ENCODE peak calls at places on chromosomes 1 and 21, in eight cellular contexts. One of them, this sample, is unnamed.
A peak's percentile ranks its signal among the peaks of the same experiment; 100 is the strongest.

GRCh38 chr21:15064576-15065380 is at the start of gene NRIP1:
- DNase-seq in astrocyte of the spinal cord: peak; percentile 96
- DNase-seq in HT-29: peak; percentile 78
- DNase-seq in NCI-H1417: peak; percentile 85
- DNase-seq in endothelial cell: peak; percentile 87
- DNase-seq in Right ventricle myocardium superior: peak; percentile 95
- DNase-seq in stimulated activated CD4-positive, alpha-beta T cell treated with anti-CD3 and anti-CD28 coated beads, Interleukin-4, amount 100 ng/mL, for 4 hours: peak; percentile 79
- DNase-seq in body of pancreas: peak; percentile 93
- DNase-seq in this sample: peak; percentile 61

GRCh38 chr1:167634435-167634834 is 4.4 kb downstream of the RCSD1 start:
- DNase-seq in astrocyte of the spinal cord: no peak
- DNase-seq in HT-29: no peak
- DNase-seq in NCI-H1417: peak; percentile 75
- DNase-seq in endothelial cell: no peak
- DNase-seq in Right ventricle myocardium superior: no peak
- DNase-seq in stimulated activated CD4-positive, alpha-beta T cell treated with anti-CD3 and anti-CD28 coated beads, Interleukin-4, amount 100 ng/mL, for 4 hours: no peak
- DNase-seq in body of pancreas: no peak
- DNase-seq in this sample: no peak

GRCh38 chr1:154404984-154405761 is at the start of gene IL6R:
- DNase-seq in astrocyte of the spinal cord: peak; percentile 89
- DNase-seq in HT-29: peak; percentile 91
- DNase-seq in NCI-H1417: peak; percentile 58
- DNase-seq in endothelial cell: peak; percentile 65
- DNase-seq in Right ventricle myocardium superior: peak; percentile 96
- DNase-seq in stimulated activated CD4-positive, alpha-beta T cell treated with anti-CD3 and anti-CD28 coated beads, Interleukin-4, amount 100 ng/mL, for 4 hours: peak; percentile 76
- DNase-seq in body of pancreas: peak; percentile 87
- DNase-seq in this sample: peak; percentile 45

GRCh38 chr1:64898107-64898861 is 68.1 kb downstream of the JAK1 start:
- DNase-seq in astrocyte of the spinal cord: peak; percentile 94
- DNase-seq in HT-29: peak; percentile 89
- DNase-seq in NCI-H1417: peak; percentile 32
- DNase-seq in endothelial cell: no peak
- DNase-seq in Right ventricle myocardium superior: peak; percentile 85
- DNase-seq in stimulated activated CD4-positive, alpha-beta T cell treated with anti-CD3 and anti-CD28 coated beads, Interleukin-4, amount 100 ng/mL, for 4 hours: peak; percentile 42
- DNase-seq in body of pancreas: peak; percentile 83
- DNase-seq in this sample: peak; percentile 55

GRCh38 chr1:50354813-50355212 is 68.4 kb downstream of the DMRTA2 start:
- DNase-seq in astrocyte of the spinal cord: no peak
- DNase-seq in HT-29: no peak
- DNase-seq in NCI-H1417: no peak
- DNase-seq in endothelial cell: no peak
- DNase-seq in Right ventricle myocardium superior: no peak
- DNase-seq in stimulated activated CD4-positive, alpha-beta T cell treated with anti-CD3 and anti-CD28 coated beads, Interleukin-4, amount 100 ng/mL, for 4 hours: no peak
- DNase-seq in body of pancreas: no peak
- DNase-seq in this sample: no peak

GRCh38 chr1:50047916-50048694 is 24.4 kb upstream of the AGBL4 start:
- DNase-seq in astrocyte of the spinal cord: no peak
- DNase-seq in HT-29: no peak
- DNase-seq in NCI-H1417: no peak
- DNase-seq in endothelial cell: peak; percentile 76
- DNase-seq in Right ventricle myocardium superior: no peak
- DNase-seq in stimulated activated CD4-positive, alpha-beta T cell treated with anti-CD3 and anti-CD28 coated beads, Interleukin-4, amount 100 ng/mL, for 4 hours: no peak
- DNase-seq in body of pancreas: peak; percentile 46
- DNase-seq in this sample: no peak

GRCh38 chr1:109624215-109625010 is 4.8 kb downstream of the AMPD2 start:
- DNase-seq in astrocyte of the spinal cord: no peak
- DNase-seq in HT-29: no peak
- DNase-seq in NCI-H1417: peak; percentile 89
- DNase-seq in endothelial cell: no peak
- DNase-seq in Right ventricle myocardium superior: no peak
- DNase-seq in stimulated activated CD4-positive, alpha-beta T cell treated with anti-CD3 and anti-CD28 coated beads, Interleukin-4, amount 100 ng/mL, for 4 hours: no peak
- DNase-seq in body of pancreas: no peak
- DNase-seq in this sample: peak; percentile 66

GRCh38 chr1:207698822-207699483 is 52.9 kb upstream of the CD46 start:
- DNase-seq in astrocyte of the spinal cord: peak; percentile 49
- DNase-seq in HT-29: peak; percentile 84
- DNase-seq in NCI-H1417: peak; percentile 80
- DNase-seq in endothelial cell: peak; percentile 72
- DNase-seq in Right ventricle myocardium superior: peak; percentile 62
- DNase-seq in stimulated activated CD4-positive, alpha-beta T cell treated with anti-CD3 and anti-CD28 coated beads, Interleukin-4, amount 100 ng/mL, for 4 hours: no peak
- DNase-seq in body of pancreas: peak; percentile 75
- DNase-seq in this sample: peak; percentile 18

GRCh38 chr1:220696863-220697231 is 6.7 kb downstream of the C1orf115 start:
- DNase-seq in astrocyte of the spinal cord: no peak
- DNase-seq in HT-29: no peak
- DNase-seq in NCI-H1417: no peak
- DNase-seq in endothelial cell: no peak
- DNase-seq in Right ventricle myocardium superior: no peak
- DNase-seq in stimulated activated CD4-positive, alpha-beta T cell treated with anti-CD3 and anti-CD28 coated beads, Interleukin-4, amount 100 ng/mL, for 4 hours: no peak
- DNase-seq in body of pancreas: no peak
- DNase-seq in this sample: no peak

GRCh38 chr1:85450832-85451231 is 14.1 kb downstream of the DDAH1 start:
- DNase-seq in astrocyte of the spinal cord: no peak
- DNase-seq in HT-29: no peak
- DNase-seq in NCI-H1417: no peak
- DNase-seq in endothelial cell: no peak
- DNase-seq in Right ventricle myocardium superior: no peak
- DNase-seq in stimulated activated CD4-positive, alpha-beta T cell treated with anti-CD3 and anti-CD28 coated beads, Interleukin-4, amount 100 ng/mL, for 4 hours: no peak
- DNase-seq in body of pancreas: no peak
- DNase-seq in this sample: no peak

GRCh38 chr1:203556047-203556851 is 62.3 kb downstream of the OPTC start:
- DNase-seq in astrocyte of the spinal cord: peak; percentile 76
- DNase-seq in HT-29: no peak
- DNase-seq in NCI-H1417: no peak
- DNase-seq in endothelial cell: no peak
- DNase-seq in Right ventricle myocardium superior: peak; percentile 75
- DNase-seq in stimulated activated CD4-positive, alpha-beta T cell treated with anti-CD3 and anti-CD28 coated beads, Interleukin-4, amount 100 ng/mL, for 4 hours: no peak
- DNase-seq in body of pancreas: peak; percentile 22
- DNase-seq in this sample: no peak

GRCh38 chr1:37691497-37692077 is 729 bp upstream of the CDCA8 start:
- DNase-seq in astrocyte of the spinal cord: peak; percentile 22
- DNase-seq in HT-29: peak; percentile 58
- DNase-seq in NCI-H1417: peak; percentile 58
- DNase-seq in endothelial cell: peak; percentile 33
- DNase-seq in Right ventricle myocardium superior: peak; percentile 71
- DNase-seq in stimulated activated CD4-positive, alpha-beta T cell treated with anti-CD3 and anti-CD28 coated beads, Interleukin-4, amount 100 ng/mL, for 4 hours: no peak
- DNase-seq in body of pancreas: peak; percentile 80
- DNase-seq in this sample: peak; percentile 97

GRCh38 chr1:228283476-228284147 is 75.8 kb downstream of the OBSCN start:
- DNase-seq in astrocyte of the spinal cord: no peak
- DNase-seq in HT-29: no peak
- DNase-seq in NCI-H1417: no peak
- DNase-seq in endothelial cell: no peak
- DNase-seq in Right ventricle myocardium superior: peak; percentile 35
- DNase-seq in stimulated activated CD4-positive, alpha-beta T cell treated with anti-CD3 and anti-CD28 coated beads, Interleukin-4, amount 100 ng/mL, for 4 hours: no peak
- DNase-seq in body of pancreas: peak; percentile 4
- DNase-seq in this sample: no peak

This sample was measured in NCI-H510A treated with DMSO at 0.1 percent for 48 hours.